ENCODE peak calls at places on chromosomes 16 and 17, in five cellular contexts. X is activated CD4-positive, alpha-beta T cell treated with anti-CD3 and anti-CD28 coated beads for 24 hours; C is mammary epithelial cell; I is psoas muscle; S is stomach. M is an unnamed sample.

GRCh38 chr16:87278191-87279093 is 38.8 kb downstream of the C16orf95 start:
- DNase-seq in X (peak), C (peak), I (peak), S (peak), M (peak)

GRCh38 chr16:62022688-62023087 is 13.6 kb downstream of the CDH8 start:
- DNase-seq in X (no peak), C (no peak), I (no peak), S (no peak), M (no peak)

GRCh38 chr17:41149652-41149985 is at the start of gene KRTAP4-5:
- DNase-seq in X (no peak), C (no peak), I (no peak), S (no peak), M (no peak)

GRCh38 chr17:39702901-39703893 is 3.3 kb downstream of the ERBB2 start:
- DNase-seq in X (no peak), C (no peak), I (no peak), S (no peak), M (no peak)

GRCh38 chr16:4402439-4403132 is 13.8 kb downstream of the CORO7 start:
- DNase-seq in X (peak), C (peak), I (peak), S (peak), M (peak)

GRCh38 chr17:80663783-80664206 is 119.2 kb downstream of the RPTOR start:
- DNase-seq in X (no peak), C (no peak), I (peak), S (no peak), M (peak)

GRCh38 chr16:47726031-47726675 is 265.0 kb downstream of the PHKB start:
- DNase-seq in X (no peak), C (no peak), I (no peak), S (no peak), M (no peak)

GRCh38 chr16:50763211-50763610 is 21.3 kb downstream of the CYLD start:
- DNase-seq in X (no peak), C (peak), I (no peak), S (no peak), M (no peak)

GRCh38 chr16:49932449-49932848 is 76.5 kb upstream of the ZNF423 start:
- DNase-seq in X (no peak), C (no peak), I (no peak), S (no peak), M (no peak)

GRCh38 chr16:56734429-56734828 is 4.5 kb downstream of the NUP93 start:
- DNase-seq in X (no peak), C (no peak), I (no peak), S (no peak), M (no peak)

GRCh38 chr17:83082899-83083367 is 3.5 kb downstream of the METRNL start:
- DNase-seq in X (no peak), C (no peak), I (no peak), S (no peak), M (no peak)

GRCh38 chr17:65756760-65757159 is 195.3 kb upstream of the AXIN2 start:
- DNase-seq in X (no peak), C (no peak), I (no peak), S (no peak), M (no peak)

GRCh38 chr17:82193520-82194236 is 19.0 kb downstream of the CCDC57 start:
- DNase-seq in X (no peak), C (no peak), I (no peak), S (no peak), M (no peak)

GRCh38 chr16:1890024-1890700 is 18.2 kb upstream of the MEIOB start:
- DNase-seq in X (no peak), C (no peak), I (no peak), S (no peak), M (no peak)

GRCh38 chr16:12132290-12132689 is 155.8 kb downstream of the SNX29 start:
- DNase-seq in X (no peak), C (no peak), I (no peak), S (no peak), M (no peak)

GRCh38 chr16:47731252-47731651 is 270.1 kb downstream of the PHKB start:
- DNase-seq in X (no peak), C (peak), I (no peak), S (no peak), M (peak)

GRCh38 chr17:79606487-79606886 is 4.4 kb downstream of the RBFOX3 start:
- DNase-seq in X (no peak), C (no peak), I (no peak), S (no peak), M (no peak)

GRCh38 chr16:10558305-10558704 is 22.1 kb downstream of the EMP2 start:
- DNase-seq in X (no peak), C (no peak), I (no peak), S (peak), M (no peak)

GRCh38 chr16:27226476-27226875 is 23.1 kb downstream of the KDM8 start:
- DNase-seq in X (no peak), C (peak), I (no peak), S (no peak), M (no peak)

GRCh38 chr16:85448557-85449194 is 164.4 kb upstream of the GSE1 start:
- DNase-seq in X (no peak), C (no peak), I (no peak), S (peak), M (no peak)

GRCh38 chr17:82737981-82738877 is 2.8 kb downstream of the FN3K start:
- DNase-seq in X (no peak), C (no peak), I (peak), S (peak), M (no peak)